ENCODE peak calls at places on chromosomes 11 and 22, in ten cellular contexts. Z is EL; B is stimulated activated CD4-positive, alpha-beta T cell treated with anti-CD3 and anti-CD28 coated beads, TNF-alpha, amount 100 ng/mL, for 4 hours; W is A549; J is left ventricle myocardium superior; P is left ventricle myocardium inferior; H is endodermal cell; C is nephron progenitor cell; E is HFFc6; V is stimulated activated CD8-positive, alpha-beta memory T cell treated with anti-CD3 and anti-CD28 coated beads, Interleukin-4, amount 100 ng/mL, for 1 hour. K is an unnamed sample.

GRCh38 chr11:28010001-28010400 is 98.0 kb downstream of the KIF18A start:
- DNase-seq in Z (no peak), B (no peak), W (no peak), J (no peak), P (no peak), H (no peak), C (no peak), E (no peak), V (no peak), K (no peak)

GRCh38 chr22:40271440-40271839 is 74.9 kb upstream of the ADSL start:
- DNase-seq in Z (no peak), B (no peak), W (no peak), J (no peak), P (no peak), H (no peak), C (no peak), E (no peak), V (no peak), K (no peak)

GRCh38 chr11:1659478-1659877 is 29.9 kb downstream of the KRTAP5-5 start:
- DNase-seq in Z (no peak), B (no peak), W (no peak), J (no peak), P (no peak), H (no peak), C (no peak), E (no peak), V (no peak), K (no peak)

GRCh38 chr22:50706481-50707125 is 31.4 kb upstream of the ACR start:
- DNase-seq in Z (no peak), B (no peak), W (no peak), J (peak; percentile 18), P (peak; percentile 5), H (peak; percentile 21), C (no peak), E (no peak), V (no peak), K (no peak)

GRCh38 chr11:12979928-12980689 is 29.0 kb upstream of the RASSF10 start:
- DNase-seq in Z (no peak), B (no peak), W (no peak), J (no peak), P (no peak), H (no peak), C (peak; percentile 21), E (no peak), V (no peak), K (no peak)

GRCh38 chr22:37177755-37178154 is 10.3 kb downstream of the C1QTNF6 start:
- DNase-seq in Z (no peak), B (no peak), W (no peak), J (no peak), P (no peak), H (no peak), C (no peak), E (no peak), V (no peak), K (no peak)

GRCh38 chr11:64538501-64538951 is 52.5 kb upstream of the SLC22A12 start:
- DNase-seq in Z (no peak), B (no peak), W (no peak), J (no peak), P (no peak), H (no peak), C (no peak), E (no peak), V (no peak), K (no peak)

GRCh38 chr11:84465040-84465439 is 1162.1 kb downstream of the DLG2 start:
- DNase-seq in Z (no peak), B (no peak), W (no peak), J (no peak), P (no peak), H (no peak), C (no peak), E (no peak), V (no peak), K (no peak)

GRCh38 chr11:46322759-46323158 is 24.5 kb upstream of the DGKZ start:
- DNase-seq in Z (peak; percentile 42), B (no peak), W (peak; percentile 51), J (no peak), P (no peak), H (peak; percentile 76), C (no peak), E (peak; percentile 29), V (no peak), K (peak; percentile 52)

GRCh38 chr11:69657456-69657910 is 16.5 kb downstream of the CCND1 start:
- DNase-seq in Z (no peak), B (no peak), W (no peak), J (no peak), P (no peak), H (no peak), C (no peak), E (no peak), V (no peak), K (no peak)

GRCh38 chr22:48807155-48807554 is 1020.5 kb downstream of the BRD1 start:
- DNase-seq in Z (no peak), B (no peak), W (no peak), J (no peak), P (no peak), H (no peak), C (no peak), E (no peak), V (no peak), K (no peak)

GRCh38 chr11:131108780-131109179 is 192.5 kb upstream of the SNX19 start:
- DNase-seq in Z (peak; percentile 59), B (no peak), W (peak; percentile 13), J (no peak), P (no peak), H (no peak), C (no peak), E (peak; percentile 78), V (no peak), K (peak; percentile 19)

GRCh38 chr11:122486793-122487495 is 168.6 kb upstream of the UBASH3B start:
- DNase-seq in Z (peak; percentile 1), B (no peak), W (peak; percentile 5), J (no peak), P (no peak), H (peak; percentile 88), C (peak; percentile 18), E (no peak), V (no peak), K (no peak)

GRCh38 chr22:43624144-43624998 is 187.7 kb downstream of the EFCAB6 start:
- DNase-seq in Z (no peak), B (no peak), W (peak; percentile 71), J (no peak), P (no peak), H (no peak), C (no peak), E (no peak), V (no peak), K (no peak)

GRCh38 chr11:125931116-125931515 is 14.7 kb upstream of the VSIG10L2 start:
- DNase-seq in Z (no peak), B (no peak), W (no peak), J (no peak), P (no peak), H (no peak), C (no peak), E (no peak), V (no peak), K (no peak)

GRCh38 chr11:121591405-121592033 is 138.8 kb upstream of the SORL1-AS1 start:
- DNase-seq in Z (peak; percentile 77), B (peak; percentile 13), W (peak; percentile 63), J (no peak), P (no peak), H (peak; percentile 91), C (peak; percentile 75), E (peak; percentile 75), V (peak; percentile 38), K (peak; percentile 84)

GRCh38 chr11:6319001-6319878 is 1.1 kb downstream of the CAVIN3 start:
- DNase-seq in Z (peak; percentile 57), B (no peak), W (peak; percentile 6), J (peak; percentile 78), P (peak; percentile 71), H (peak; percentile 79), C (peak; percentile 67), E (no peak), V (no peak), K (peak; percentile 21)

GRCh38 chr11:2185324-2186085 is 13.9 kb upstream of the TH start:
- DNase-seq in Z (no peak), B (no peak), W (no peak), J (no peak), P (no peak), H (no peak), C (no peak), E (no peak), V (no peak), K (no peak)

GRCh38 chr11:2815762-2816496 is 69.6 kb downstream of the CDKN1C start:
- DNase-seq in Z (no peak), B (no peak), W (no peak), J (peak; percentile 27), P (peak; percentile 12), H (no peak), C (no peak), E (no peak), V (no peak), K (no peak)

GRCh38 chr11:78514922-78515502 is 59.7 kb downstream of the NARS2 start:
- DNase-seq in Z (no peak), B (no peak), W (no peak), J (no peak), P (no peak), H (no peak), C (no peak), E (no peak), V (no peak), K (no peak)

GRCh38 chr11:123100378-123101085 is 38.6 kb upstream of the HSPA8 start:
- DNase-seq in Z (no peak), B (no peak), W (no peak), J (peak; percentile 41), P (no peak), H (peak; percentile 47), C (no peak), E (no peak), V (no peak), K (no peak)

GRCh38 chr11:116193321-116194114 is 579.3 kb downstream of the BUD13 start:
- DNase-seq in Z (peak; percentile 6), B (no peak), W (peak; percentile 2), J (no peak), P (no peak), H (peak; percentile 87), C (peak; percentile 65), E (no peak), V (no peak), K (peak; percentile 36)

GRCh38 chr11:67538823-67539505 is 15.7 kb upstream of the CABP2 start:
- DNase-seq in Z (no peak), B (no peak), W (no peak), J (no peak), P (no peak), H (no peak), C (no peak), E (no peak), V (no peak), K (no peak)

GRCh38 chr11:118929496-118930151 is 3.9 kb upstream of the BCL9L start:
- DNase-seq in Z (peak; percentile 83), B (no peak), W (peak; percentile 92), J (peak; percentile 84), P (peak; percentile 81), H (peak; percentile 97), C (peak; percentile 84), E (peak; percentile 60), V (no peak), K (peak; percentile 66)

GRCh38 chr22:46528121-46528610 is 9.3 kb downstream of the CELSR1 start:
- DNase-seq in Z (peak; percentile 48), B (no peak), W (peak; percentile 93), J (no peak), P (no peak), H (peak; percentile 62), C (no peak), E (no peak), V (no peak), K (no peak)

GRCh38 chr22:48941903-48942625 is 885.6 kb downstream of the BRD1 start:
- DNase-seq in Z (no peak), B (no peak), W (no peak), J (no peak), P (no peak), H (peak; percentile 21), C (no peak), E (no peak), V (no peak), K (no peak)

GRCh38 chr11:47480762-47481161 is 31.8 kb upstream of the RAPSN start:
- DNase-seq in Z (no peak), B (no peak), W (no peak), J (no peak), P (no peak), H (no peak), C (no peak), E (no peak), V (no peak), K (no peak)

GRCh38 chr11:88089134-88089533 is 86.1 kb downstream of the RAB38 start:
- DNase-seq in Z (no peak), B (no peak), W (no peak), J (no peak), P (no peak), H (no peak), C (no peak), E (no peak), V (no peak), K (no peak)

K was measured in AG08395.